ENCODE peak calls at places on chromosomes 3 and 15, in five cellular contexts. T, B, F, G and S are unnamed samples.

GRCh38 chr3:139202226-139202958 is 141.4 kb upstream of the MRPS22 start:
- DNase-seq in T (no peak), B (no peak), F (no peak), G (no peak), S (no peak)

GRCh38 chr15:77504310-77504709 is 83.6 kb downstream of the HMG20A start:
- DNase-seq in T (no peak), B (no peak), F (no peak), G (no peak), S (no peak)

GRCh38 chr3:59818033-59818936 is 768.5 kb upstream of the CFAP20DC start:
- DNase-seq in T (peak), B (no peak), F (no peak), G (peak), S (no peak)

GRCh38 chr3:48565591-48566400 is 2.2 kb upstream of the UCN2 start:
- DNase-seq in T (peak), B (no peak), F (peak), G (no peak), S (no peak)

GRCh38 chr15:58052334-58052733 is 13.2 kb downstream of the ALDH1A2 start:
- DNase-seq in T (no peak), B (no peak), F (no peak), G (no peak), S (no peak)

GRCh38 chr15:65916664-65917406 is 47.5 kb downstream of the RAB11A start:
- DNase-seq in T (peak), B (no peak), F (no peak), G (no peak), S (no peak)

GRCh38 chr15:79370716-79371115 is 59.8 kb downstream of the TMED3 start:
- DNase-seq in T (peak), B (no peak), F (peak), G (no peak), S (no peak)

GRCh38 chr15:58840048-58840447 is 68.9 kb downstream of the MINDY2 start:
- DNase-seq in T (no peak), B (no peak), F (no peak), G (no peak), S (no peak)

GRCh38 chr3:98705212-98705611 is 57.9 kb upstream of the ST3GAL6 start:
- DNase-seq in T (no peak), B (no peak), F (no peak), G (no peak), S (no peak)

GRCh38 chr15:82080774-82081173 is 35.0 kb upstream of the MEX3B start:
- DNase-seq in T (no peak), B (no peak), F (no peak), G (no peak), S (no peak)

GRCh38 chr15:101187820-101188516 is 63.9 kb downstream of the CHSY1 start:
- DNase-seq in T (peak), B (no peak), F (peak), G (no peak), S (no peak)

GRCh38 chr3:36964827-36965226 is 20.0 kb upstream of the TRANK1 start:
- DNase-seq in T (no peak), B (no peak), F (no peak), G (no peak), S (no peak)

GRCh38 chr3:138197058-138197457 is 10.0 kb downstream of the ARMC8 start:
- DNase-seq in T (peak), B (no peak), F (no peak), G (no peak), S (no peak)

GRCh38 chr3:155232605-155233004 is 60.9 kb downstream of the STRIT1 start:
- DNase-seq in T (peak), B (no peak), F (no peak), G (no peak), S (no peak)

GRCh38 chr3:159839561-159840379 is 148.9 kb upstream of the IL12A start:
- DNase-seq in T (peak), B (no peak), F (no peak), G (no peak), S (no peak)

GRCh38 chr3:57544181-57545125 is at the start of gene DNAH12:
- DNase-seq in T (peak), B (no peak), F (no peak), G (no peak), S (no peak)

GRCh38 chr3:105322570-105323273 is 44.0 kb upstream of the ALCAM start:
- DNase-seq in T (no peak), B (no peak), F (no peak), G (no peak), S (no peak)

GRCh38 chr3:25854635-25855034 is 64.7 kb downstream of the OXSM start:
- DNase-seq in T (peak), B (no peak), F (no peak), G (no peak), S (no peak)

GRCh38 chr15:100341662-100342560 is at the start of gene ADAMTS17:
- DNase-seq in T (peak), B (peak), F (peak), G (peak), S (peak)

GRCh38 chr3:126013742-126014141 is 44.8 kb downstream of the ROPN1B start:
- DNase-seq in T (peak), B (no peak), F (no peak), G (peak), S (no peak)

GRCh38 chr3:118380576-118380975 is 654.1 kb downstream of the IGSF11 start:
- DNase-seq in T (no peak), B (no peak), F (no peak), G (no peak), S (no peak)

GRCh38 chr15:98889930-98890695 is 117.5 kb downstream of the PGPEP1L start:
- DNase-seq in T (peak), B (no peak), F (no peak), G (no peak), S (no peak)

GRCh38 chr15:100725121-100726069 is 123.0 kb downstream of the ASB7 start:
- DNase-seq in T (peak), B (no peak), F (no peak), G (no peak), S (no peak)

GRCh38 chr3:171443211-171443957 is 16.8 kb downstream of the TNIK start:
- DNase-seq in T (no peak), B (no peak), F (no peak), G (no peak), S (no peak)

GRCh38 chr3:186880392-186880791 is 37.9 kb downstream of the ADIPOQ start:
- DNase-seq in T (no peak), B (no peak), F (no peak), G (no peak), S (no peak)

GRCh38 chr3:186870421-186871201 is 28.1 kb downstream of the ADIPOQ start:
- DNase-seq in T (no peak), B (no peak), F (no peak), G (no peak), S (no peak)

GRCh38 chr3:186871403-186871924 is 29.0 kb downstream of the ADIPOQ start:
- DNase-seq in T (no peak), B (no peak), F (no peak), G (no peak), S (no peak)

GRCh38 chr3:186879776-186880175 is 37.3 kb downstream of the ADIPOQ start:
- DNase-seq in T (no peak), B (no peak), F (no peak), G (no peak), S (no peak)

GRCh38 chr3:186875708-186876107 is 33.2 kb downstream of the ADIPOQ start:
- DNase-seq in T (no peak), B (no peak), F (no peak), G (no peak), S (no peak)
- TF ChIP-seq CTCF in T (no peak), B (no peak), F (no peak), G (no peak), S (no peak)

GRCh38 chr15:35914573-35914972 is 368.6 kb upstream of the DPH6 start:
- DNase-seq in T (no peak), B (no peak), F (no peak), G (no peak), S (no peak)

GRCh38 chr15:35911052-35911780 is 365.3 kb upstream of the DPH6 start:
- DNase-seq in T (no peak), B (no peak), F (no peak), G (no peak), S (no peak)

GRCh38 chr15:35910227-35910626 is 364.3 kb upstream of the DPH6 start:
- DNase-seq in T (no peak), B (no peak), F (no peak), G (no peak), S (no peak)

GRCh38 chr15:35909414-35909813 is 363.4 kb upstream of the DPH6 start:
- DNase-seq in T (no peak), B (no peak), F (no peak), G (no peak), S (no peak)

GRCh38 chr15:35912196-35912595 is 366.2 kb upstream of the DPH6 start:
- DNase-seq in T (peak), B (no peak), F (no peak), G (no peak), S (no peak)
- TF ChIP-seq CTCF in T (peak), B (no peak), F (no peak), G (no peak), S (no peak)

DNA sequence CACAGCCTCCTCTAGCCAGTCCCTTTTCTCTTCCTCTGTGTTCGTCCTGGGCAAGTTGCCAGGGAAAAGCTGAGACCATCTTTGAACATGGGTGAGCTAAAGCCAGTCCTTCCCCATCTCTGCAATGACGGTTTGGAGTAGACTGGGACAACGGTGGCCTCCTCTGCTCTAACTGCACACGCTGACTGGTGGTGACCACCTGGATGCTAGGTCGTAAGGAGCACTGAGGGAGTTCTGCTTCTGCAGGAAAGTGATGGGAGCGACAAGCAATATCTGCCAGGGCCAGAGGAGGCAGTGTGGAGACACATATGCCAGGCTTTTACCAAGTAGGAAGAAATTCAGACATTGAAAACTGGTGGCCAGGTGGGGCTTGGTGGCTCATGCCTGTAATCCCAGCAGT is 111.7 kb downstream of the NUP210 start:
- DNase-seq in T (peak), B (no peak), F (no peak), G (no peak), S (no peak)
- TF ChIP-seq CTCF in T (peak), B (peak), F (peak), G (peak), S (peak)

GRCh38 chr3:133775309-133775708 is 29.1 kb downstream of the TF start:
- DNase-seq in T (no peak), B (no peak), F (no peak), G (no peak), S (no peak)

GRCh38 chr3:133775835-133776234 is 29.6 kb downstream of the TF start:
- DNase-seq in T (no peak), B (no peak), F (no peak), G (no peak), S (no peak)

GRCh38 chr3:133779626-133780203 is 25.9 kb upstream of the SRPRB start:
- DNase-seq in T (no peak), B (no peak), F (no peak), G (no peak), S (no peak)

GRCh38 chr3:133777807-133778568 is 27.6 kb upstream of the SRPRB start:
- DNase-seq in T (no peak), B (no peak), F (no peak), G (no peak), S (no peak)

GRCh38 chr3:133776794-133777438 is 28.7 kb upstream of the SRPRB start:
- DNase-seq in T (no peak), B (no peak), F (no peak), G (no peak), S (no peak)
- TF ChIP-seq CTCF in T (no peak), B (no peak), F (no peak), G (no peak), S (no peak)

GRCh38 chr3:52225452-52226228 is at the start of gene TLR9:
- DNase-seq in T (no peak), B (no peak), F (peak), G (no peak), S (no peak)

GRCh38 chr3:52226229-52226817 is 878 bp upstream of the TLR9 start:
- DNase-seq in T (no peak), B (no peak), F (no peak), G (no peak), S (no peak)

GRCh38 chr3:52227766-52228165 is 2.3 kb upstream of the TLR9 start:
- DNase-seq in T (no peak), B (no peak), F (no peak), G (no peak), S (no peak)

GRCh38 chr3:52228266-52228665 is 2.8 kb upstream of the TLR9 start:
- DNase-seq in T (no peak), B (no peak), F (no peak), G (no peak), S (no peak)

GRCh38 chr3:52227117-52227516 is 1.7 kb upstream of the TLR9 start:
- DNase-seq in T (no peak), B (no peak), F (no peak), G (no peak), S (no peak)
- TF ChIP-seq CTCF in T (no peak), B (no peak), F (no peak), G (no peak), S (no peak)

GRCh38 chr3:20515834-20516233 is 329.8 kb upstream of the SGO1 start:
- DNase-seq in T (no peak), B (no peak), F (no peak), G (no peak), S (no peak)

GRCh38 chr3:20510396-20510795 is 324.4 kb upstream of the SGO1 start:
- DNase-seq in T (no peak), B (no peak), F (no peak), G (no peak), S (no peak)

GRCh38 chr3:20511863-20512262 is 325.9 kb upstream of the SGO1 start:
- DNase-seq in T (peak), B (no peak), F (no peak), G (no peak), S (no peak)
- TF ChIP-seq CTCF in T (peak), B (no peak), F (peak), G (no peak), S (no peak)